ENCODE peak calls at places on chromosomes 6 and 20, in four cellular contexts. N is osteocyte, F is Peyer's patch, C is cardiac fibroblast. H is an unnamed sample.

GRCh38 chr20:3316131-3316530 is 77.1 kb upstream of the SLC4A11 start:
- DNase-seq in N (no peak), F (no peak), C (no peak), H (peak; percentile 18)

GRCh38 chr20:32484221-32485125 is 100.7 kb downstream of the NOL4L start:
- DNase-seq in N (peak; percentile 89), F (peak; percentile 32), C (no peak), H (peak; percentile 79)

GRCh38 chr20:35006531-35006971 is 50.9 kb downstream of the MYH7B start:
- DNase-seq in N (no peak), F (no peak), C (no peak), H (peak; percentile 6)

GRCh38 chr20:62066339-62066982 is 780 bp upstream of the TAF4 start:
- DNase-seq in N (no peak), F (peak; percentile 38), C (peak; percentile 35), H (peak; percentile 42)

GRCh38 chr20:57990396-57990987 is 238.0 kb downstream of the ANKRD60 start:
- DNase-seq in N (no peak), F (no peak), C (peak; percentile 41), H (no peak)

GRCh38 chr20:51404297-51405060 is 138.0 kb downstream of the NFATC2 start:
- DNase-seq in N (no peak), F (peak; percentile 87), C (peak; percentile 20), H (no peak)

GRCh38 chr20:16107172-16107870 is 465.9 kb downstream of the KIF16B start:
- DNase-seq in N (no peak), F (no peak), C (no peak), H (no peak)

GRCh38 chr6:30618270-30618787 is 689 bp downstream of the MRPS18B start:
- DNase-seq in N (no peak), F (no peak), C (no peak), H (no peak)

GRCh38 chr6:132648828-132649227 is 10.2 kb downstream of the TAAR1 start:
- DNase-seq in N (no peak), F (no peak), C (no peak), H (no peak)

GRCh38 chr6:446418-447366 is 55.1 kb downstream of the IRF4 start:
- DNase-seq in N (no peak), F (peak; percentile 68), C (no peak), H (no peak)

GRCh38 chr20:44566018-44566417 is 16.4 kb upstream of the PKIG start:
- DNase-seq in N (no peak), F (no peak), C (no peak), H (no peak)

GRCh38 chr20:50379991-50380696 is 130.0 kb upstream of the PTPN1 start:
- DNase-seq in N (no peak), F (no peak), C (no peak), H (peak; percentile 41)

GRCh38 chr20:50379049-50379990 is 130.9 kb upstream of the PTPN1 start:
- DNase-seq in N (no peak), F (peak; percentile 46), C (peak; percentile 98), H (peak; percentile 95)

GRCh38 chr20:50380697-50381040 is 129.5 kb upstream of the PTPN1 start:
- DNase-seq in N (no peak), F (no peak), C (peak; percentile 71), H (peak; percentile 63)

GRCh38 chr20:50381771-50382593 is 128.2 kb upstream of the PTPN1 start:
- DNase-seq in N (no peak), F (peak; percentile 39), C (no peak), H (no peak)

DNA sequence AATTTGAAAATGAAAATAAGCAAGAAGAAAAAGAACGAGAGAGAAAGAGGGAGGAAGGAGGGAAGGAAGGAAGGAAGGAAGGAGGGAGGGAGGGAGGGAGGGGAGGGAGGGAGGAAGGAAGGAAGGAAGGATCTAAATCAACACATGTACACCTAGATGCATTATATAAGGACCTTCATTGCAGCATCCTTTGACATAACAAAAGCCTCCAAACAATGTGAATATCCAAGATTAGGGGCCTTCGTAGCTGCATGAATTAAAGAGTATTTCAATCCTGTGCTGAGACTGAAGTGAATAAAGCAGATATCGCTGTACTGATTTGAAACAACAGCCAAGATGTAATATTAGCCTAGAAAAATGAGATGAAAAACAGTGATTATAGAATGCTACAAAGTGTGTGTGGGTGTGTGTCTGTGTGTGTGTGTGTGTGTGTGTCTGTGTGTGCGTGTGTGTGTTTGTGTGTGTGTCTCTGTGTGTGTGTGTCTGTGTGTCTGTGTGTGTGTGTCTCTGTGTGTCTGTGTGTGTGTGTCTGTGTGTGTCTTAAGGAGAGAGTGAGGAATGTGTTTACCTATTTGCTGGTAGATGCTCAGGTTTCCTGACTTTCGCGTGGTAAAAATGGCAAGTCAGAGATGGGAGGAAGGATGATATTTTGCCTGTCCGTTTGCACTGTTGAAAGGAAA is 129.0 kb upstream of the PTPN1 start:
- DNase-seq in N (no peak), F (no peak), C (no peak), H (no peak)
- TF ChIP-seq CTCF in N (no peak), F (no peak), C (no peak), H (no peak)

GRCh38 chr20:22619272-22619671 is 34.9 kb upstream of the FOXA2 start:
- DNase-seq in N (no peak), F (no peak), C (no peak), H (no peak)
- TF ChIP-seq CTCF in N (no peak), F (no peak), C (no peak), H (no peak)

GRCh38 chr6:169022079-169022478 is 231.6 kb downstream of the THBS2 start:
- DNase-seq in N (no peak), F (no peak), C (no peak), H (no peak)
- TF ChIP-seq CTCF in N (no peak), F (no peak), C (no peak), H (no peak)

GRCh38 chr6:84779380-84779779 is 15.0 kb upstream of the TBX18 start:
- DNase-seq in N (no peak), F (no peak), C (no peak), H (no peak)
- TF ChIP-seq CTCF in N (peak; percentile 39), F (no peak), C (peak; percentile 16), H (no peak)

GRCh38 chr6:95837890-95838289 is 177.9 kb upstream of the FUT9 start:
- DNase-seq in N (no peak), F (no peak), C (no peak), H (no peak)
- TF ChIP-seq CTCF in N (no peak), F (no peak), C (no peak), H (no peak)

DNA sequence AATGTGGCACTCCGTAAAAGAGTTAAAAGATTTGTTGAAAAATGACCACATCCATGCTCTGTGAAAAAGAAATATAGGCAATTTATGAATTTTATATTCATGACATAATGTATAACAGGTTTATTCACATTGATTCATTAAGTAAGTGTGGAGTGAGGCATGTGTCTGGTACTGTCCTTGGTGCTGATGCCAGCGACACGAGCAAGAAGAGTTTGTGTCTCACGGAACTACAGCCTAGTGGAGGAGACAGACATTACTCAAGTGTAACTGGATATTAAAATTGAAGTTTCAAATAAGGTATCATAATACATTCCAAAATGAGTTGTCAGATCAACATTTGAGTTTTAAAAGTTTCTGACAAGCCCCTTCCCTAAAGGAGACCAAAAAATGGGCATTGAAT is 158.2 kb upstream of the PRND start:
- DNase-seq in N (no peak), F (no peak), C (peak; percentile 72), H (no peak)
- TF ChIP-seq CTCF in N (peak; percentile 25), F (no peak), C (peak; percentile 46), H (no peak)

GRCh38 chr6:109024784-109025183 is 69.9 kb downstream of the SESN1 start:
- DNase-seq in N (no peak), F (no peak), C (peak; percentile 26), H (no peak)
- TF ChIP-seq CTCF in N (no peak), F (no peak), C (peak; percentile 44), H (no peak)

GRCh38 chr6:41723936-41724637 is 11.3 kb downstream of the TFEB start:
- DNase-seq in N (no peak), F (no peak), C (no peak), H (no peak)

GRCh38 chr6:41724638-41725501 is 10.5 kb downstream of the TFEB start:
- DNase-seq in N (no peak), F (no peak), C (no peak), H (no peak)

GRCh38 chr6:41720783-41721182 is 14.6 kb downstream of the TFEB start:
- DNase-seq in N (no peak), F (no peak), C (no peak), H (no peak)

GRCh38 chr6:41721396-41721795 is 14.0 kb downstream of the TFEB start:
- DNase-seq in N (no peak), F (no peak), C (no peak), H (no peak)

GRCh38 chr6:41723178-41723935 is 12.1 kb downstream of the TFEB start:
- DNase-seq in N (no peak), F (peak; percentile 91), C (peak; percentile 91), H (no peak)
- TF ChIP-seq CTCF in N (no peak), F (no peak), C (peak; percentile 15), H (no peak)

H was measured in ovary.